ENCODE peak calls at places on chromosomes 13 and 19, in five cellular contexts. One of them, this sample, is unnamed.

GRCh38 chr19:45817010-45817724 is 2.1 kb upstream of the RSPH6A start:
- DNase-seq in PC-9: peak; percentile 95
- DNase-seq in transverse colon: peak; percentile 96
- DNase-seq in progenitor cell of endocrine pancreas: peak; percentile 96
- DNase-seq in CD4-positive, alpha-beta T cell: peak; percentile 94
- DNase-seq in this sample: peak; percentile 97

GRCh38 chr13:42228527-42228926 is 43.4 kb upstream of the AKAP11 start:
- DNase-seq in transverse colon: no peak
- DNase-seq in CD4-positive, alpha-beta T cell: no peak
- DNase-seq in progenitor cell of endocrine pancreas: no peak
- DNase-seq in PC-9: no peak
- DNase-seq in this sample: no peak

GRCh38 chr13:80945328-80945727 is 604.4 kb upstream of the SPRY2 start:
- DNase-seq in transverse colon: no peak
- DNase-seq in progenitor cell of endocrine pancreas: peak; percentile 29
- DNase-seq in PC-9: no peak
- DNase-seq in CD4-positive, alpha-beta T cell: no peak
- DNase-seq in this sample: no peak

GRCh38 chr13:72489751-72490150 is 237.7 kb downstream of the MZT1 start:
- DNase-seq in progenitor cell of endocrine pancreas: no peak
- DNase-seq in CD4-positive, alpha-beta T cell: no peak
- DNase-seq in transverse colon: no peak
- DNase-seq in PC-9: no peak
- DNase-seq in this sample: no peak

GRCh38 chr13:28325022-28325421 is 169.9 kb downstream of the FLT1 start:
- DNase-seq in transverse colon: no peak
- DNase-seq in progenitor cell of endocrine pancreas: no peak
- DNase-seq in CD4-positive, alpha-beta T cell: no peak
- DNase-seq in PC-9: no peak
- DNase-seq in this sample: no peak

GRCh38 chr13:76020421-76020955 is 384.4 kb downstream of the LMO7 start:
- DNase-seq in progenitor cell of endocrine pancreas: no peak
- DNase-seq in PC-9: no peak
- DNase-seq in transverse colon: no peak
- DNase-seq in CD4-positive, alpha-beta T cell: no peak
- DNase-seq in this sample: no peak

GRCh38 chr13:27035892-27036235 is 135.7 kb downstream of the USP12 start:
- DNase-seq in progenitor cell of endocrine pancreas: no peak
- DNase-seq in CD4-positive, alpha-beta T cell: no peak
- DNase-seq in transverse colon: no peak
- DNase-seq in PC-9: peak; percentile 18
- DNase-seq in this sample: no peak

GRCh38 chr19:17081672-17082630 is 6.4 kb downstream of the MYO9B start:
- DNase-seq in progenitor cell of endocrine pancreas: no peak
- DNase-seq in PC-9: no peak
- DNase-seq in transverse colon: no peak
- DNase-seq in CD4-positive, alpha-beta T cell: no peak
- DNase-seq in this sample: no peak

GRCh38 chr13:106685142-106685541 is 117.2 kb upstream of the ARGLU1 start:
- DNase-seq in PC-9: no peak
- DNase-seq in progenitor cell of endocrine pancreas: no peak
- DNase-seq in transverse colon: no peak
- DNase-seq in CD4-positive, alpha-beta T cell: no peak
- DNase-seq in this sample: no peak

GRCh38 chr19:47035127-47035494 is 13.3 kb downstream of the TMEM160 start:
- DNase-seq in PC-9: no peak
- DNase-seq in CD4-positive, alpha-beta T cell: no peak
- DNase-seq in transverse colon: no peak
- DNase-seq in progenitor cell of endocrine pancreas: no peak
- DNase-seq in this sample: no peak

GRCh38 chr19:14147797-14148605 is 11.6 kb upstream of the ASF1B start:
- DNase-seq in PC-9: peak; percentile 64
- DNase-seq in CD4-positive, alpha-beta T cell: peak; percentile 36
- DNase-seq in transverse colon: peak; percentile 71
- DNase-seq in progenitor cell of endocrine pancreas: peak; percentile 67
- DNase-seq in this sample: no peak

GRCh38 chr19:31350033-31350692 is 927 bp upstream of the TSHZ3 start:
- DNase-seq in transverse colon: no peak
- DNase-seq in progenitor cell of endocrine pancreas: no peak
- DNase-seq in PC-9: no peak
- DNase-seq in CD4-positive, alpha-beta T cell: no peak
- DNase-seq in this sample: no peak

GRCh38 chr19:46624958-46625661 is at the start of gene PTGIR:
- DNase-seq in PC-9: no peak
- DNase-seq in transverse colon: peak; percentile 52
- DNase-seq in progenitor cell of endocrine pancreas: no peak
- DNase-seq in CD4-positive, alpha-beta T cell: no peak
- DNase-seq in this sample: no peak

GRCh38 chr13:51781246-51782022 is 22.5 kb downstream of the DHRS12 start:
- DNase-seq in CD4-positive, alpha-beta T cell: no peak
- DNase-seq in progenitor cell of endocrine pancreas: no peak
- DNase-seq in PC-9: no peak
- DNase-seq in transverse colon: no peak
- DNase-seq in this sample: no peak
- TF ChIP-seq CTCF in CD4-positive, alpha-beta T cell: no peak
- TF ChIP-seq CTCF in progenitor cell of endocrine pancreas: peak; percentile 40
- TF ChIP-seq CTCF in PC-9: peak; percentile 54
- TF ChIP-seq CTCF in transverse colon: peak; percentile 27
- TF ChIP-seq CTCF in this sample: peak; percentile 49

GRCh38 chr13:98606296-98606695 is 29.4 kb upstream of the STK24 start:
- DNase-seq in PC-9: peak; percentile 24
- DNase-seq in progenitor cell of endocrine pancreas: no peak
- DNase-seq in transverse colon: no peak
- DNase-seq in CD4-positive, alpha-beta T cell: no peak
- DNase-seq in this sample: no peak
- TF ChIP-seq CTCF in PC-9: no peak
- TF ChIP-seq CTCF in progenitor cell of endocrine pancreas: no peak
- TF ChIP-seq CTCF in transverse colon: no peak
- TF ChIP-seq CTCF in CD4-positive, alpha-beta T cell: no peak
- TF ChIP-seq CTCF in this sample: no peak

GRCh38 chr13:40215311-40215710 is 451.1 kb downstream of the FOXO1 start:
- DNase-seq in transverse colon: no peak
- DNase-seq in CD4-positive, alpha-beta T cell: no peak
- DNase-seq in progenitor cell of endocrine pancreas: no peak
- DNase-seq in PC-9: no peak
- DNase-seq in this sample: no peak

GRCh38 chr13:40210865-40211585 is 455.4 kb downstream of the FOXO1 start:
- DNase-seq in PC-9: no peak
- DNase-seq in CD4-positive, alpha-beta T cell: no peak
- DNase-seq in progenitor cell of endocrine pancreas: no peak
- DNase-seq in transverse colon: no peak
- DNase-seq in this sample: no peak

GRCh38 chr13:40208517-40208916 is 457.9 kb downstream of the FOXO1 start:
- DNase-seq in transverse colon: peak; percentile 25
- DNase-seq in progenitor cell of endocrine pancreas: no peak
- DNase-seq in CD4-positive, alpha-beta T cell: no peak
- DNase-seq in PC-9: no peak
- DNase-seq in this sample: no peak

GRCh38 chr13:40215747-40216146 is 450.7 kb downstream of the FOXO1 start:
- DNase-seq in progenitor cell of endocrine pancreas: no peak
- DNase-seq in PC-9: no peak
- DNase-seq in transverse colon: no peak
- DNase-seq in CD4-positive, alpha-beta T cell: no peak
- DNase-seq in this sample: no peak

DNA sequence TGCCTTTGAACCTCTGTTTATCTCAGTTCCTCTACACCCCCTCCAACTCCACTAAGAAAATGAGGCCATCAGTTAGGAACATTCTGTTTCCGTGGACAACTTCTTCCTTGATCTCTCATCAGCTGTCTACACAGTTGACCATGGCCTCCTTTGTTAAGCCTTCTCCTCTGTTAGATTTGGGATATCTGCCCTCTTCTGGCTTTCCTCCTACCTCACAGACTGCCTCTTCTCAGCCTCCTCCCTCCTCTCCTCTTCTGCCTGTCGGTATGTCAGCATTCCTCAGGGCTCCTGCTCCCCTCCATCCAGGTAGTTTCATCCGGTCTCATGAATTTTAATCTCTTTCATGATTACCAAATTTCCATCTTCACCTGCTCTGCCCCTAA is 454.9 kb downstream of the FOXO1 start:
- DNase-seq in CD4-positive, alpha-beta T cell: no peak
- DNase-seq in transverse colon: no peak
- DNase-seq in PC-9: no peak
- DNase-seq in progenitor cell of endocrine pancreas: no peak
- DNase-seq in this sample: no peak
- TF ChIP-seq CTCF in CD4-positive, alpha-beta T cell: no peak
- TF ChIP-seq CTCF in transverse colon: no peak
- TF ChIP-seq CTCF in PC-9: no peak
- TF ChIP-seq CTCF in progenitor cell of endocrine pancreas: no peak
- TF ChIP-seq CTCF in this sample: no peak

GRCh38 chr19:1285737-1286360 is at the start of gene EFNA2:
- DNase-seq in PC-9: no peak
- DNase-seq in progenitor cell of endocrine pancreas: no peak
- DNase-seq in CD4-positive, alpha-beta T cell: no peak
- DNase-seq in transverse colon: no peak
- DNase-seq in this sample: no peak
- TF ChIP-seq CTCF in PC-9: no peak
- TF ChIP-seq CTCF in progenitor cell of endocrine pancreas: no peak
- TF ChIP-seq CTCF in CD4-positive, alpha-beta T cell: no peak
- TF ChIP-seq CTCF in transverse colon: no peak
- TF ChIP-seq CTCF in this sample: peak; percentile 17

DNA sequence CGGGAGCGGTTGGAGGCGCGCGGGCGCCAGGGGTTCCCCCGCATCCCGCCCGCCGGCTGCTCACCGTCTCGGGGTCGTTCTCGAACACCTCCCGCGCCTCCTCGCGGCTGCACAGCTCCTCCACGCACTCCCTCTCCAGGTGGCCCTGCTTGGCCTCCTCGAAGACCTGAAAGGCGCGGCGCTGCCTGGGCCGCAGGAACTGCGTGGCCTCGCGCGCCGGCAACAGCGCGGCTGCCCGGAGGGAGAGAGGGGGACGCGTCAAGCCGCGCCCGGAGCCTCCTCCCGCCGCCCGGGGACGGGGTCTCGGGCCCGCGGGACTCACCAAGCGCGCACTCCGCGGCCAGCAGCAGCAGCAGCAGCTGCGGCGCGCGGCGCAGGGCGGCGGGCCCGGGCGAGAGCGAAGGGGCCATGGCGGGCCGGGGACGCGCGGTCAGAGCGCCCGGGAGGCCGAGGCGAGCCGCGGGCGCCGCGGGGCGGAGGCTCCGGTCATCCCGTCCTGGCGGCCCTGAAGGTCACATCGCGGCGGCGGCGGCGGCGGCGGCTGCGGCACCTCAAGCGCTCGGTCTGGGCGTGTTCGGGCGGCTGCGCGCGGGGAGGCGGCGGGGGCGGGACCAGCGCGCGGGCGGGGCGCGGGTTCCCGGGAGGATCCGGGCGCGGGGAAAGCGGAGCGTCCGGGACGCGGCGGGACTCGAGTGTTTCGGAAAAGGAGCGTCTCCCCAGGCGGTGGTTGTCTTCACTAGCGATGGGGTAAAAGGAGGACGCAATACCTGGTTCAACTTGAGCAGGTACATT is at the start of gene GAS6:
- DNase-seq in transverse colon: peak; percentile 80
- DNase-seq in CD4-positive, alpha-beta T cell: no peak
- DNase-seq in progenitor cell of endocrine pancreas: peak; percentile 41
- DNase-seq in PC-9: peak; percentile 60
- DNase-seq in this sample: peak; percentile 69
- TF ChIP-seq CTCF in transverse colon: no peak
- TF ChIP-seq CTCF in CD4-positive, alpha-beta T cell: no peak
- TF ChIP-seq CTCF in progenitor cell of endocrine pancreas: no peak
- TF ChIP-seq CTCF in PC-9: no peak
- TF ChIP-seq CTCF in this sample: peak; percentile 26

This sample was measured in type B pancreatic cell.